ENCODE peak calls at places on chromosomes 12 and 14, in nine cellular contexts. One of them, this sample, is unnamed.
A peak's percentile ranks its signal among the peaks of the same experiment; 100 is the strongest.

GRCh38 chr12:120573560-120573959 is 7.6 kb downstream of the POP5 start:
- DNase-seq in stomach: no peak
- DNase-seq in hepatocyte: no peak
- DNase-seq in glutamatergic neuron: no peak
- DNase-seq in lower lobe of right lung: no peak
- DNase-seq in HFFc6: no peak
- DNase-seq in MM.1S: no peak
- DNase-seq in GM12878: no peak
- DNase-seq in GM06990: no peak
- DNase-seq in this sample: no peak

GRCh38 chr14:92259613-92260357 is 63.2 kb upstream of the SLC24A4 start:
- DNase-seq in stomach: no peak
- DNase-seq in GM06990: peak; percentile 84
- DNase-seq in glutamatergic neuron: no peak
- DNase-seq in lower lobe of right lung: no peak
- DNase-seq in hepatocyte: no peak
- DNase-seq in MM.1S: peak; percentile 74
- DNase-seq in HFFc6: no peak
- DNase-seq in GM12878: peak; percentile 95
- DNase-seq in this sample: no peak

GRCh38 chr12:93851245-93851665 is 174.1 kb downstream of the CRADD start:
- DNase-seq in hepatocyte: no peak
- DNase-seq in GM06990: peak; percentile 4
- DNase-seq in GM12878: no peak
- DNase-seq in stomach: no peak
- DNase-seq in lower lobe of right lung: no peak
- DNase-seq in HFFc6: no peak
- DNase-seq in MM.1S: no peak
- DNase-seq in glutamatergic neuron: no peak
- DNase-seq in this sample: no peak

GRCh38 chr12:109923038-109923437 is 23.0 kb downstream of the TCHP start:
- DNase-seq in MM.1S: no peak
- DNase-seq in GM06990: no peak
- DNase-seq in stomach: no peak
- DNase-seq in GM12878: no peak
- DNase-seq in glutamatergic neuron: no peak
- DNase-seq in hepatocyte: no peak
- DNase-seq in HFFc6: no peak
- DNase-seq in lower lobe of right lung: no peak
- DNase-seq in this sample: no peak

GRCh38 chr14:36662543-36663403 is 1.1 kb downstream of the PAX9 start:
- DNase-seq in hepatocyte: no peak
- DNase-seq in GM06990: no peak
- DNase-seq in glutamatergic neuron: peak; percentile 52
- DNase-seq in GM12878: no peak
- DNase-seq in MM.1S: no peak
- DNase-seq in stomach: no peak
- DNase-seq in lower lobe of right lung: no peak
- DNase-seq in HFFc6: peak; percentile 37
- DNase-seq in this sample: no peak

GRCh38 chr12:22625671-22626251 is 790 bp downstream of the ETNK1 start:
- DNase-seq in MM.1S: peak; percentile 50
- DNase-seq in GM06990: peak; percentile 61
- DNase-seq in stomach: peak; percentile 28
- DNase-seq in hepatocyte: peak; percentile 59
- DNase-seq in GM12878: peak; percentile 11
- DNase-seq in HFFc6: no peak
- DNase-seq in glutamatergic neuron: peak; percentile 31
- DNase-seq in lower lobe of right lung: peak; percentile 45
- DNase-seq in this sample: no peak

GRCh38 chr14:61466905-61467280 is 145.5 kb downstream of the PRKCH start:
- DNase-seq in stomach: no peak
- DNase-seq in HFFc6: no peak
- DNase-seq in lower lobe of right lung: no peak
- DNase-seq in GM06990: no peak
- DNase-seq in glutamatergic neuron: no peak
- DNase-seq in GM12878: no peak
- DNase-seq in MM.1S: no peak
- DNase-seq in hepatocyte: no peak
- DNase-seq in this sample: no peak

GRCh38 chr14:49972199-49972671 is 79.4 kb downstream of the ARF6 start:
- DNase-seq in hepatocyte: no peak
- DNase-seq in HFFc6: peak; percentile 69
- DNase-seq in GM06990: no peak
- DNase-seq in GM12878: no peak
- DNase-seq in stomach: no peak
- DNase-seq in glutamatergic neuron: no peak
- DNase-seq in MM.1S: peak; percentile 6
- DNase-seq in lower lobe of right lung: no peak
- DNase-seq in this sample: no peak

GRCh38 chr14:99003646-99004045 is 268.4 kb downstream of the BCL11B start:
- DNase-seq in lower lobe of right lung: no peak
- DNase-seq in GM06990: no peak
- DNase-seq in stomach: no peak
- DNase-seq in glutamatergic neuron: no peak
- DNase-seq in hepatocyte: no peak
- DNase-seq in MM.1S: no peak
- DNase-seq in GM12878: no peak
- DNase-seq in HFFc6: no peak
- DNase-seq in this sample: no peak

GRCh38 chr12:67750528-67751183 is 102.1 kb downstream of the DYRK2 start:
- DNase-seq in HFFc6: peak; percentile 24
- DNase-seq in stomach: no peak
- DNase-seq in MM.1S: peak; percentile 12
- DNase-seq in glutamatergic neuron: no peak
- DNase-seq in lower lobe of right lung: no peak
- DNase-seq in GM06990: no peak
- DNase-seq in hepatocyte: no peak
- DNase-seq in GM12878: no peak
- DNase-seq in this sample: no peak

GRCh38 chr12:3446235-3446634 is 44.8 kb upstream of the PRMT8 start:
- DNase-seq in MM.1S: no peak
- DNase-seq in HFFc6: no peak
- DNase-seq in lower lobe of right lung: no peak
- DNase-seq in glutamatergic neuron: no peak
- DNase-seq in hepatocyte: no peak
- DNase-seq in GM06990: no peak
- DNase-seq in GM12878: no peak
- DNase-seq in stomach: no peak
- DNase-seq in this sample: no peak

GRCh38 chr12:42921741-42922511 is 332.4 kb upstream of the PRICKLE1 start:
- DNase-seq in MM.1S: no peak
- DNase-seq in stomach: no peak
- DNase-seq in HFFc6: peak; percentile 39
- DNase-seq in GM12878: no peak
- DNase-seq in lower lobe of right lung: no peak
- DNase-seq in glutamatergic neuron: no peak
- DNase-seq in hepatocyte: peak; percentile 13
- DNase-seq in GM06990: no peak
- DNase-seq in this sample: no peak

GRCh38 chr12:121748571-121749265 is 36.2 kb downstream of the TMEM120B start:
- DNase-seq in glutamatergic neuron: peak; percentile 26
- DNase-seq in hepatocyte: peak; percentile 88
- DNase-seq in lower lobe of right lung: no peak
- DNase-seq in stomach: no peak
- DNase-seq in HFFc6: peak; percentile 84
- DNase-seq in GM06990: no peak
- DNase-seq in MM.1S: no peak
- DNase-seq in GM12878: no peak
- DNase-seq in this sample: no peak

GRCh38 chr12:122528992-122529391 is 1.9 kb downstream of the KNTC1 start:
- DNase-seq in lower lobe of right lung: no peak
- DNase-seq in hepatocyte: no peak
- DNase-seq in glutamatergic neuron: no peak
- DNase-seq in stomach: no peak
- DNase-seq in HFFc6: no peak
- DNase-seq in GM06990: no peak
- DNase-seq in GM12878: no peak
- DNase-seq in MM.1S: no peak
- DNase-seq in this sample: no peak

GRCh38 chr14:58121530-58122186 is 30.4 kb downstream of the ARMH4 start:
- DNase-seq in GM12878: no peak
- DNase-seq in GM06990: no peak
- DNase-seq in glutamatergic neuron: no peak
- DNase-seq in hepatocyte: no peak
- DNase-seq in MM.1S: no peak
- DNase-seq in lower lobe of right lung: no peak
- DNase-seq in HFFc6: no peak
- DNase-seq in stomach: no peak
- DNase-seq in this sample: no peak

GRCh38 chr14:58118097-58118496 is 33.9 kb downstream of the ARMH4 start:
- DNase-seq in stomach: no peak
- DNase-seq in GM06990: no peak
- DNase-seq in GM12878: no peak
- DNase-seq in HFFc6: no peak
- DNase-seq in lower lobe of right lung: no peak
- DNase-seq in hepatocyte: no peak
- DNase-seq in MM.1S: no peak
- DNase-seq in glutamatergic neuron: no peak
- DNase-seq in this sample: no peak
- TF ChIP-seq CTCF in stomach: no peak
- TF ChIP-seq CTCF in GM06990: no peak
- TF ChIP-seq CTCF in GM12878: no peak
- TF ChIP-seq CTCF in HFFc6: no peak
- TF ChIP-seq CTCF in lower lobe of right lung: no peak
- TF ChIP-seq CTCF in hepatocyte: no peak
- TF ChIP-seq CTCF in MM.1S: no peak
- TF ChIP-seq CTCF in glutamatergic neuron: no peak
- TF ChIP-seq CTCF in this sample: no peak

GRCh38 chr12:12562585-12563245 is at the start of gene DUSP16:
- DNase-seq in glutamatergic neuron: peak; percentile 93
- DNase-seq in lower lobe of right lung: peak; percentile 94
- DNase-seq in MM.1S: peak; percentile 89
- DNase-seq in stomach: peak; percentile 93
- DNase-seq in GM06990: peak; percentile 90
- DNase-seq in GM12878: peak; percentile 75
- DNase-seq in HFFc6: peak; percentile 94
- DNase-seq in hepatocyte: peak; percentile 96
- DNase-seq in this sample: peak; percentile 85
- TF ChIP-seq CTCF in glutamatergic neuron: no peak
- TF ChIP-seq CTCF in lower lobe of right lung: peak; percentile 19
- TF ChIP-seq CTCF in MM.1S: no peak
- TF ChIP-seq CTCF in stomach: no peak
- TF ChIP-seq CTCF in GM06990: peak; percentile 6
- TF ChIP-seq CTCF in GM12878: no peak
- TF ChIP-seq CTCF in HFFc6: no peak
- TF ChIP-seq CTCF in hepatocyte: no peak
- TF ChIP-seq CTCF in this sample: no peak

GRCh38 chr12:92432724-92433281 is 270.0 kb upstream of the PLEKHG7 start:
- DNase-seq in glutamatergic neuron: no peak
- DNase-seq in lower lobe of right lung: no peak
- DNase-seq in HFFc6: no peak
- DNase-seq in GM06990: peak; percentile 77
- DNase-seq in GM12878: peak; percentile 93
- DNase-seq in hepatocyte: no peak
- DNase-seq in MM.1S: peak; percentile 82
- DNase-seq in stomach: no peak
- DNase-seq in this sample: no peak

GRCh38 chr12:92436847-92437246 is 265.9 kb upstream of the PLEKHG7 start:
- DNase-seq in GM06990: no peak
- DNase-seq in HFFc6: no peak
- DNase-seq in lower lobe of right lung: no peak
- DNase-seq in glutamatergic neuron: no peak
- DNase-seq in hepatocyte: no peak
- DNase-seq in stomach: no peak
- DNase-seq in MM.1S: no peak
- DNase-seq in GM12878: no peak
- DNase-seq in this sample: no peak

GRCh38 chr12:92434607-92435025 is 268.2 kb upstream of the PLEKHG7 start:
- DNase-seq in hepatocyte: no peak
- DNase-seq in lower lobe of right lung: no peak
- DNase-seq in GM12878: no peak
- DNase-seq in HFFc6: no peak
- DNase-seq in glutamatergic neuron: no peak
- DNase-seq in GM06990: peak; percentile 76
- DNase-seq in stomach: no peak
- DNase-seq in MM.1S: no peak
- DNase-seq in this sample: no peak

GRCh38 chr12:92426346-92426745 is 276.4 kb upstream of the PLEKHG7 start:
- DNase-seq in GM06990: no peak
- DNase-seq in MM.1S: no peak
- DNase-seq in HFFc6: no peak
- DNase-seq in lower lobe of right lung: no peak
- DNase-seq in glutamatergic neuron: no peak
- DNase-seq in hepatocyte: no peak
- DNase-seq in GM12878: no peak
- DNase-seq in stomach: no peak
- DNase-seq in this sample: no peak

GRCh38 chr12:92431146-92431545 is 271.6 kb upstream of the PLEKHG7 start:
- DNase-seq in lower lobe of right lung: no peak
- DNase-seq in GM12878: no peak
- DNase-seq in GM06990: no peak
- DNase-seq in stomach: no peak
- DNase-seq in glutamatergic neuron: no peak
- DNase-seq in MM.1S: no peak
- DNase-seq in HFFc6: no peak
- DNase-seq in hepatocyte: no peak
- DNase-seq in this sample: no peak
- TF ChIP-seq CTCF in lower lobe of right lung: no peak
- TF ChIP-seq CTCF in GM12878: peak; percentile 40
- TF ChIP-seq CTCF in GM06990: peak; percentile 18
- TF ChIP-seq CTCF in stomach: no peak
- TF ChIP-seq CTCF in glutamatergic neuron: no peak
- TF ChIP-seq CTCF in MM.1S: no peak
- TF ChIP-seq CTCF in HFFc6: no peak
- TF ChIP-seq CTCF in hepatocyte: no peak
- TF ChIP-seq CTCF in this sample: no peak

GRCh38 chr14:70666364-70666691 is 24.6 kb downstream of the TTC9 start:
- DNase-seq in hepatocyte: no peak
- DNase-seq in stomach: no peak
- DNase-seq in GM12878: no peak
- DNase-seq in glutamatergic neuron: no peak
- DNase-seq in MM.1S: no peak
- DNase-seq in GM06990: no peak
- DNase-seq in lower lobe of right lung: no peak
- DNase-seq in HFFc6: no peak
- DNase-seq in this sample: no peak

GRCh38 chr14:70670992-70671651 is 29.4 kb downstream of the TTC9 start:
- DNase-seq in HFFc6: no peak
- DNase-seq in stomach: no peak
- DNase-seq in glutamatergic neuron: no peak
- DNase-seq in lower lobe of right lung: no peak
- DNase-seq in MM.1S: no peak
- DNase-seq in hepatocyte: no peak
- DNase-seq in GM06990: no peak
- DNase-seq in GM12878: no peak
- DNase-seq in this sample: no peak

GRCh38 chr14:70671652-70672327 is 30.1 kb downstream of the TTC9 start:
- DNase-seq in stomach: no peak
- DNase-seq in lower lobe of right lung: no peak
- DNase-seq in GM12878: no peak
- DNase-seq in GM06990: no peak
- DNase-seq in HFFc6: no peak
- DNase-seq in MM.1S: no peak
- DNase-seq in glutamatergic neuron: no peak
- DNase-seq in hepatocyte: no peak
- DNase-seq in this sample: no peak

GRCh38 chr14:70677324-70677723 is 35.6 kb downstream of the TTC9 start:
- DNase-seq in MM.1S: no peak
- DNase-seq in glutamatergic neuron: no peak
- DNase-seq in hepatocyte: no peak
- DNase-seq in HFFc6: no peak
- DNase-seq in lower lobe of right lung: no peak
- DNase-seq in GM12878: no peak
- DNase-seq in GM06990: no peak
- DNase-seq in stomach: no peak
- DNase-seq in this sample: no peak

GRCh38 chr14:70672328-70672675 is 30.6 kb downstream of the TTC9 start:
- DNase-seq in MM.1S: no peak
- DNase-seq in HFFc6: no peak
- DNase-seq in lower lobe of right lung: no peak
- DNase-seq in hepatocyte: no peak
- DNase-seq in glutamatergic neuron: no peak
- DNase-seq in stomach: no peak
- DNase-seq in GM12878: no peak
- DNase-seq in GM06990: no peak
- DNase-seq in this sample: no peak
- TF ChIP-seq CTCF in MM.1S: no peak
- TF ChIP-seq CTCF in HFFc6: no peak
- TF ChIP-seq CTCF in lower lobe of right lung: no peak
- TF ChIP-seq CTCF in hepatocyte: no peak
- TF ChIP-seq CTCF in glutamatergic neuron: no peak
- TF ChIP-seq CTCF in stomach: no peak
- TF ChIP-seq CTCF in GM12878: no peak
- TF ChIP-seq CTCF in GM06990: no peak
- TF ChIP-seq CTCF in this sample: no peak

This sample was measured in AG09319.